ENCODE peak calls at places on chromosomes 12 and 14, in five cellular contexts. J is iPS-NIHi11, F is RPMI8226, X is NCI-H1417, O is dermis blood vessel endothelial cell. A is an unnamed sample.

GRCh38 chr12:116133149-116133548 is 144.3 kb downstream of the MED13L start:
- DNase-seq in J (no peak), F (no peak), X (no peak), O (no peak), A (no peak)

GRCh38 chr12:118714051-118714460 is 267.3 kb upstream of the SRRM4 start:
- DNase-seq in J (peak; percentile 80), F (peak; percentile 65), X (peak; percentile 53), O (peak; percentile 3), A (peak; percentile 77)

GRCh38 chr12:108980831-108981618 is 39.8 kb downstream of the SVOP start:
- DNase-seq in J (no peak), F (no peak), X (no peak), O (no peak), A (no peak)

GRCh38 chr14:21884995-21885394 is 211.4 kb upstream of the OR4E1 start:
- DNase-seq in J (no peak), F (no peak), X (no peak), O (no peak), A (no peak)

GRCh38 chr12:6605425-6606330 is 1.5 kb downstream of the CHD4 start:
- DNase-seq in J (peak; percentile 31), F (peak; percentile 56), X (no peak), O (peak; percentile 20), A (no peak)

GRCh38 chr14:54735424-54735823 is 167.2 kb downstream of the GCH1 start:
- DNase-seq in J (no peak), F (no peak), X (no peak), O (no peak), A (no peak)

GRCh38 chr12:76020731-76021672 is 10.6 kb downstream of the PHLDA1 start:
- DNase-seq in J (no peak), F (no peak), X (no peak), O (peak; percentile 89), A (no peak)

GRCh38 chr14:104386281-104386841 is 193.2 kb upstream of the C14orf180 start:
- DNase-seq in J (no peak), F (peak; percentile 15), X (peak; percentile 25), O (no peak), A (no peak)

GRCh38 chr12:50032516-50033316 is 7.4 kb upstream of the RACGAP1 start:
- DNase-seq in J (peak; percentile 64), F (no peak), X (no peak), O (no peak), A (no peak)

GRCh38 chr14:104187121-104187889 is 48.9 kb downstream of the KIF26A start:
- DNase-seq in J (no peak), F (no peak), X (no peak), O (no peak), A (no peak)

GRCh38 chr12:117985182-117985581 is 16.4 kb upstream of the KSR2 start:
- DNase-seq in J (no peak), F (no peak), X (no peak), O (no peak), A (no peak)

GRCh38 chr14:68518910-68519686 is 273.8 kb downstream of the ZFP36L1 start:
- DNase-seq in J (no peak), F (no peak), X (no peak), O (no peak), A (no peak)

GRCh38 chr12:91361864-91362263 is 179.2 kb upstream of the DCN start:
- DNase-seq in J (peak; percentile 17), F (peak; percentile 38), X (peak; percentile 71), O (peak; percentile 70), A (peak; percentile 48)

GRCh38 chr12:107847830-107848229 is 73.3 kb downstream of the ASCL4 start:
- DNase-seq in J (no peak), F (no peak), X (peak; percentile 44), O (no peak), A (no peak)

GRCh38 chr12:24759155-24759554 is 189.7 kb downstream of the BCAT1 start:
- DNase-seq in J (no peak), F (no peak), X (no peak), O (no peak), A (no peak)

GRCh38 chr12:46486588-46486987 is 114.0 kb upstream of the SLC38A2 start:
- DNase-seq in J (no peak), F (no peak), X (no peak), O (no peak), A (no peak)

GRCh38 chr14:78725086-78725485 is 554.9 kb downstream of the NRXN3 start:
- DNase-seq in J (peak; percentile 10), F (no peak), X (peak; percentile 92), O (no peak), A (no peak)

GRCh38 chr12:71942259-71942658 is 3.6 kb downstream of the TPH2 start:
- DNase-seq in J (no peak), F (no peak), X (no peak), O (no peak), A (no peak)

GRCh38 chr12:46915861-46916260 is 90.1 kb upstream of the SLC38A4 start:
- DNase-seq in J (no peak), F (no peak), X (no peak), O (no peak), A (no peak)

GRCh38 chr12:112256780-112257179 is 125.5 kb downstream of the HECTD4 start:
- DNase-seq in J (no peak), F (no peak), X (no peak), O (no peak), A (no peak)

GRCh38 chr12:92045852-92046251 is 99.8 kb downstream of the BTG1 start:
- DNase-seq in J (no peak), F (no peak), X (no peak), O (no peak), A (no peak)